ENCODE peak calls at places on chromosomes 2 and 18, in nine cellular contexts. M, S, Y, B, A, D, F, K and V are unnamed samples.

GRCh38 chr2:212284166-212284565 is 254.4 kb downstream of the ERBB4 start:
- DNase-seq in D (no peak), Y (no peak), K (no peak), A (no peak), B (no peak), M (no peak), S (no peak), F (no peak), V (no peak)

GRCh38 chr2:207600211-207600610 is 25.0 kb downstream of the METTL21A start:
- DNase-seq in K (peak), D (no peak), M (no peak), Y (no peak), B (no peak), F (no peak), S (no peak), A (no peak), V (no peak)

GRCh38 chr2:130823171-130823885 is 13.4 kb upstream of the ARHGEF4 start:
- DNase-seq in F (no peak), D (no peak), S (peak), M (no peak), Y (no peak), A (no peak), B (no peak), K (no peak), V (no peak)

GRCh38 chr2:201882353-201883095 is 76.2 kb downstream of the CDK15 start:
- DNase-seq in A (peak), F (no peak), S (no peak), Y (no peak), D (no peak), B (no peak), M (no peak), K (peak), V (no peak)

GRCh38 chr2:46747297-46747818 is 168.2 kb downstream of the MCFD2 start:
- DNase-seq in Y (no peak), B (no peak), D (no peak), F (no peak), K (no peak), A (no peak), M (no peak), S (no peak), V (no peak)

GRCh38 chr2:110204408-110205385 is at the start of gene NPHP1:
- DNase-seq in K (peak), Y (peak), A (peak), F (peak), D (peak), B (peak), M (peak), S (peak), V (peak)

GRCh38 chr2:29694741-29695140 is 226.6 kb downstream of the ALK start:
- DNase-seq in S (no peak), Y (no peak), B (no peak), M (no peak), D (no peak), A (no peak), F (no peak), K (no peak), V (no peak)

GRCh38 chr2:110101911-110102774 is 13.5 kb downstream of the MALL start:
- DNase-seq in Y (no peak), F (no peak), D (no peak), A (no peak), S (no peak), K (no peak), M (no peak), B (no peak), V (no peak)

GRCh38 chr2:121219866-121220265 is 65.1 kb downstream of the TFCP2L1 start:
- DNase-seq in K (no peak), F (no peak), B (no peak), S (no peak), M (no peak), A (no peak), D (no peak), Y (no peak), V (no peak)

GRCh38 chr2:24721470-24721869 is 71.7 kb downstream of the PTRHD1 start:
- DNase-seq in Y (no peak), D (peak), M (peak), B (peak), F (peak), K (peak), A (peak), S (no peak), V (peak)

GRCh38 chr2:46032161-46032813 is 264.9 kb upstream of the EPAS1 start:
- DNase-seq in Y (no peak), M (no peak), S (no peak), D (no peak), B (no peak), F (no peak), A (no peak), K (no peak), V (no peak)

GRCh38 chr18:10851824-10852225 is 297.5 kb downstream of the PIEZO2 start:
- DNase-seq in S (no peak), K (peak), B (peak), A (no peak), M (no peak), Y (no peak), F (peak), D (peak), V (peak)

GRCh38 chr18:24373331-24373730 is 24.3 kb downstream of the OSBPL1A start:
- DNase-seq in B (no peak), D (no peak), S (no peak), A (no peak), Y (no peak), K (no peak), F (no peak), M (no peak), V (no peak)

GRCh38 chr2:106195996-106196395 is 1.9 kb upstream of the UXS1 start:
- DNase-seq in B (no peak), S (no peak), A (no peak), M (no peak), K (no peak), F (no peak), D (no peak), Y (no peak), V (no peak)

GRCh38 chr2:74864728-74865722 is 31.1 kb downstream of the HK2 start:
- DNase-seq in A (peak), F (no peak), Y (no peak), D (no peak), S (no peak), B (no peak), K (peak), M (no peak), V (no peak)

GRCh38 chr2:112491946-112492345 is 10.0 kb downstream of the TTL start:
- DNase-seq in S (no peak), M (no peak), A (no peak), D (no peak), B (no peak), F (no peak), K (no peak), Y (no peak), V (no peak)

GRCh38 chr2:146241023-146241422 is 1603.8 kb upstream of the ACVR2A start:
- DNase-seq in M (no peak), B (no peak), A (no peak), S (no peak), F (no peak), D (no peak), Y (no peak), K (no peak), V (no peak)

GRCh38 chr18:35005963-35006577 is 35.1 kb upstream of the MAPRE2 start:
- DNase-seq in A (no peak), S (no peak), K (peak), Y (peak), D (peak), M (peak), B (peak), F (no peak), V (no peak)

GRCh38 chr18:74901347-74902169 is 303.9 kb downstream of the ZNF407 start:
- DNase-seq in A (no peak), B (no peak), M (no peak), Y (no peak), F (no peak), S (no peak), D (no peak), K (no peak), V (no peak)

GRCh38 chr2:66561645-66562336 is 126.9 kb downstream of the MEIS1 start:
- DNase-seq in A (no peak), F (no peak), Y (no peak), K (peak), D (no peak), S (no peak), B (no peak), M (no peak), V (no peak)

GRCh38 chr2:223692227-223692947 is 90.2 kb upstream of the SCG2 start:
- DNase-seq in B (peak), M (no peak), D (no peak), S (no peak), Y (no peak), F (no peak), K (peak), A (peak), V (no peak)

GRCh38 chr18:79531926-79532689 is 136.4 kb downstream of the NFATC1 start:
- DNase-seq in A (no peak), S (no peak), F (no peak), B (no peak), M (no peak), D (no peak), K (no peak), Y (no peak), V (no peak)

GRCh38 chr18:58223717-58224424 is 179.8 kb downstream of the NEDD4L start:
- DNase-seq in A (peak), F (peak), K (peak), S (no peak), M (peak), Y (no peak), D (peak), B (peak), V (peak)
- H3K4me3 ChIP-seq in A (peak), F (no peak), K (no peak), S (no peak), M (peak), Y (no peak), D (no peak), B (no peak), V (no peak)

GRCh38 chr2:44941551-44942234 is at the start of gene SIX3:
- DNase-seq in K (no peak), M (peak), B (no peak), D (no peak), A (peak), S (peak), Y (no peak), F (no peak), V (no peak)
- H3K4me3 ChIP-seq in K (peak), M (peak), B (no peak), D (peak), A (peak), S (no peak), Y (peak), F (peak), V (peak)

GRCh38 chr2:230067990-230068657 is 600 bp downstream of the SLC16A14 start:
- DNase-seq in S (peak), D (no peak), M (no peak), F (no peak), B (peak), K (peak), Y (no peak), A (peak), V (no peak)

GRCh38 chr2:230068658-230069080 is at the start of gene SLC16A14:
- DNase-seq in S (no peak), K (peak), F (no peak), A (peak), Y (no peak), M (no peak), D (peak), B (peak), V (no peak)

GRCh38 chr2:230071421-230071820 is 2.7 kb upstream of the SLC16A14 start:
- DNase-seq in D (no peak), B (no peak), F (no peak), S (no peak), M (no peak), A (no peak), K (no peak), Y (no peak), V (no peak)

GRCh38 chr2:230069418-230069817 is 694 bp upstream of the SLC16A14 start:
- DNase-seq in B (no peak), Y (no peak), K (no peak), D (no peak), M (no peak), S (no peak), F (no peak), A (no peak), V (no peak)
- H3K4me3 ChIP-seq in B (no peak), Y (no peak), K (no peak), D (no peak), M (no peak), S (no peak), F (no peak), A (no peak), V (no peak)

DNA sequence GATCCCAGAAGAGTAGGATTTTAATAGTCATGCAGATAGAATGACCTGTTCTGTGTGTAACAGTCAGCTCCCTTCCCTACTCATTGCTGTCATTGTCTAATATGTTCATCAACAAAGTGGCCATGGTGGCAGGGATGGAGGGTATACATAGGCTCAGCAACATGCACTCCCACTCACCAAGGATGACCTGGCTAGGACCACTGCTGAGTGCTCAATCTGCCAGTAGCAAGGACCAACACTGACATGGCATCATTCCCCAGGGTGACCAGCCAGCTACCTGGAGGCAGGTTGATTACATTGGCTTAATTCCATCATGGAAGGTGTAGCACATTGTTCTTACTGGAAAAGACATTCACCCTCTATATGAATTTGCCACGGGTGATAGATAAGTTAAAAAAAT is 401.7 kb upstream of the CELF4 start:
- DNase-seq in A (no peak), M (no peak), B (no peak), K (no peak), Y (no peak), F (no peak), D (no peak), S (no peak), V (no peak)
- H3K4me3 ChIP-seq in A (no peak), M (no peak), B (no peak), K (no peak), Y (no peak), F (no peak), D (no peak), S (no peak), V (no peak)

DNA sequence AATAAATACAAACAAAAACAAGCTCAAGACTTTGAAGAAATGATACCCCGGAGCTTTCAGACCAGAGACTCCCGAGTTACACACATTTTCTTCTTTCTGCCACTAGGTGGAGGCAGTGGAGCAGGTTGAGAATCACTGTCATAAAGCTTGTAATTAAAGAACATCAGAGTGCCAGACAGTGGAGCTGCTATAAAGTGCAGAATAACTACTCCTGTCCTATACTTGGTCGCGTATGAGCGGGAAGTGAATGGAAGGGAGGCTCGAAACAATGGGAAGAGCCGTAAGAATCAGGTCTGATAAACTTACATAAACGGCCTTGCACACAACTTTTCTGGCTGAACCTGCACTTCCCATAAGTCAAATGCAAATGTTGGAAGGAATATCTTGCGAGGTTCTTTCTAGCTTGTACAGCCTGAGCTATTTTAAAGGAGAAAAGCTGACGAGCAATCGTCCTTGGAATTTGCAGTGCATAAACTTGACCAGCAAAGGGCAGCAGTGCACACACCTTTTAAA is 189.0 kb downstream of the RPIA start:
- DNase-seq in K (peak), F (peak), B (peak), M (peak), D (no peak), A (peak), S (no peak), Y (no peak), V (peak)
- H3K4me3 ChIP-seq in K (no peak), F (no peak), B (no peak), M (no peak), D (no peak), A (no peak), S (no peak), Y (no peak), V (no peak)

GRCh38 chr2:221289846-221290245 is 282.3 kb downstream of the EPHA4 start:
- DNase-seq in F (no peak), A (no peak), Y (no peak), S (no peak), B (no peak), M (no peak), K (no peak), D (no peak), V (no peak)

GRCh38 chr2:221289389-221289788 is 282.7 kb downstream of the EPHA4 start:
- DNase-seq in S (no peak), A (no peak), K (no peak), M (no peak), F (peak), B (no peak), D (no peak), Y (no peak), V (no peak)

GRCh38 chr2:221293949-221294736 is 278.0 kb downstream of the EPHA4 start:
- DNase-seq in A (no peak), B (no peak), K (no peak), M (no peak), S (no peak), Y (no peak), D (no peak), F (no peak), V (no peak)
- H3K4me3 ChIP-seq in A (no peak), B (no peak), K (no peak), M (no peak), S (no peak), Y (no peak), D (no peak), F (no peak), V (no peak)